ENCODE peak calls at places on chromosomes 3 and 15, in five cellular contexts. F is neural crest cell, E is NCI-H1092, B is right cardiac atrium, S is HTR-8/SVneo. K is an unnamed sample.

GRCh38 chr3:102457644-102458043 is 22.8 kb downstream of the ZPLD1 start:
- DNase-seq in E (no peak), B (no peak), S (no peak), F (no peak), K (no peak)

GRCh38 chr15:74043425-74044266 is 38.7 kb downstream of the GOLGA6A start:
- DNase-seq in E (no peak), F (no peak), B (peak; percentile 36), S (no peak), K (no peak)

GRCh38 chr3:179734497-179735281 is 81.8 kb downstream of the USP13 start:
- DNase-seq in S (no peak), F (no peak), B (no peak), E (no peak), K (no peak)

GRCh38 chr3:195171093-195171873 is 99.7 kb downstream of the XXYLT1 start:
- DNase-seq in E (no peak), S (no peak), B (no peak), F (no peak), K (no peak)

GRCh38 chr3:108312656-108313055 is 16.3 kb downstream of the HHLA2 start:
- DNase-seq in E (no peak), B (no peak), S (no peak), F (no peak), K (no peak)

GRCh38 chr15:90364251-90364650 is 12.2 kb downstream of the ZNF774 start:
- DNase-seq in E (no peak), B (no peak), S (peak; percentile 63), F (no peak), K (no peak)

GRCh38 chr3:71492566-71492965 is 91.0 kb downstream of the FOXP1 start:
- DNase-seq in E (no peak), F (no peak), B (no peak), S (no peak), K (no peak)

GRCh38 chr3:51360806-51361205 is 24.3 kb upstream of the MANF start:
- DNase-seq in F (no peak), S (no peak), B (no peak), E (no peak), K (no peak)

GRCh38 chr3:40044487-40044886 is 235.1 kb downstream of the MYRIP start:
- DNase-seq in S (no peak), E (no peak), F (no peak), B (no peak), K (no peak)

GRCh38 chr3:150519026-150519425 is 27.3 kb downstream of the SERP1 start:
- DNase-seq in S (no peak), E (no peak), F (no peak), B (no peak), K (no peak)

GRCh38 chr3:189490749-189491148 is 140.4 kb upstream of the TP63 start:
- DNase-seq in F (no peak), S (no peak), B (no peak), E (no peak), K (no peak)

GRCh38 chr3:127775398-127776109 is 46.8 kb downstream of the MGLL start:
- DNase-seq in F (peak; percentile 14), E (peak; percentile 78), S (peak; percentile 21), B (peak; percentile 80), K (no peak)

GRCh38 chr3:184332370-184333090 is 4.9 kb upstream of the FAM131A start:
- DNase-seq in B (peak; percentile 36), E (no peak), S (peak; percentile 63), F (no peak), K (no peak)

GRCh38 chr15:64478863-64479262 is 18.5 kb downstream of the ZNF609 start:
- DNase-seq in E (no peak), S (no peak), F (no peak), B (no peak), K (no peak)

GRCh38 chr3:11602886-11603285 is 40.8 kb downstream of the VGLL4 start:
- DNase-seq in E (no peak), S (no peak), F (no peak), B (no peak), K (no peak)

GRCh38 chr3:151156618-151157216 is 46.3 kb downstream of the GPR171 start:
- DNase-seq in F (no peak), S (peak; percentile 59), E (no peak), B (no peak), K (no peak)

GRCh38 chr3:28574036-28574435 is 225.4 kb upstream of the AZI2 start:
- DNase-seq in F (no peak), E (no peak), S (no peak), B (no peak), K (no peak)

GRCh38 chr3:78839710-78840109 is 928.1 kb downstream of the ROBO1 start:
- DNase-seq in S (no peak), B (no peak), E (no peak), F (no peak), K (no peak)

GRCh38 chr3:102132370-102132769 is 283.1 kb downstream of the NFKBIZ start:
- DNase-seq in F (no peak), B (no peak), E (no peak), S (no peak), K (no peak)

GRCh38 chr3:186642014-186642413 is 1.8 kb downstream of the FETUB start:
- DNase-seq in F (no peak), E (no peak), S (no peak), B (no peak), K (no peak)

GRCh38 chr3:9088431-9089353 is 125.4 kb upstream of the RAD18 start:
- DNase-seq in B (no peak), F (no peak), S (no peak), E (no peak), K (no peak)

K was measured in CD14-positive monocyte.